ENCODE peak calls at places on chromosomes 3 and 15, in ten cellular contexts. P, G, T, B, Z, L, E, J, V and F are unnamed samples. For H3K27me3, the result is how much of the 10 kb centered on the place peaks cover.

GRCh38 chr15:58551764-58552504 is 120.1 kb downstream of the LIPC start:
- DNase-seq in Z (no peak), B (peak), V (no peak), G (no peak), P (peak), L (no peak), T (peak), J (no peak), E (peak), F (peak)

GRCh38 chr3:81485444-81485865 is 276.0 kb downstream of the GBE1 start:
- DNase-seq in B (peak), G (no peak), T (no peak), Z (no peak), E (peak), L (no peak), P (no peak), V (no peak), J (no peak), F (no peak)

GRCh38 chr3:29285356-29286070 is 4.6 kb downstream of the RBMS3 start:
- DNase-seq in L (peak), J (no peak), P (no peak), G (no peak), V (no peak), T (peak), B (no peak), Z (no peak), E (no peak), F (no peak)

GRCh38 chr15:71753346-71753745 is 57.0 kb upstream of the NR2E3 start:
- DNase-seq in B (peak), Z (no peak), G (no peak), J (no peak), L (no peak), E (no peak), T (peak), P (no peak), V (no peak), F (peak)

GRCh38 chr15:92909131-92909781 is 9.1 kb downstream of the CHD2 start:
- DNase-seq in P (no peak), V (no peak), B (no peak), G (no peak), Z (no peak), L (no peak), E (no peak), T (peak), J (no peak), F (no peak)

GRCh38 chr15:50883903-50884302 is 24.6 kb upstream of the AP4E1 start:
- DNase-seq in B (peak), J (no peak), Z (no peak), G (no peak), P (no peak), L (no peak), E (no peak), T (peak), V (no peak), F (peak)

GRCh38 chr3:146382386-146382785 is 87.0 kb downstream of the PLSCR2 start:
- DNase-seq in E (peak), J (no peak), Z (no peak), T (no peak), P (no peak), V (no peak), B (peak), L (peak), G (peak), F (peak)

GRCh38 chr3:45313743-45314403 is 74.5 kb upstream of the LARS2 start:
- DNase-seq in G (no peak), B (no peak), E (no peak), J (no peak), V (no peak), T (no peak), L (no peak), Z (no peak), P (peak), F (no peak)

GRCh38 chr15:63042879-63043340 is 363 bp downstream of the TPM1 start:
- DNase-seq in B (no peak), Z (no peak), V (no peak), G (peak), E (peak), L (no peak), J (no peak), P (no peak), T (no peak), F (peak)

GRCh38 chr3:186635532-186635931 is 4.7 kb upstream of the FETUB start:
- DNase-seq in B (no peak), J (no peak), L (no peak), P (no peak), V (no peak), E (no peak), Z (no peak), T (no peak), G (no peak), F (no peak)

GRCh38 chr3:29694331-29694730 is 413.5 kb downstream of the RBMS3 start:
- DNase-seq in J (no peak), Z (no peak), E (no peak), G (no peak), L (no peak), V (no peak), T (no peak), P (no peak), B (no peak), F (no peak)

GRCh38 chr3:23459915-23460546 is 256.9 kb downstream of the UBE2E2 start:
- DNase-seq in J (no peak), P (no peak), E (no peak), B (no peak), Z (no peak), T (no peak), L (no peak), G (no peak), V (no peak), F (no peak)
- H3K27ac ChIP-seq in J (no peak), P (no peak), E (no peak), B (no peak), Z (no peak), T (no peak), L (no peak), G (no peak), V (no peak), F (no peak)

DNA sequence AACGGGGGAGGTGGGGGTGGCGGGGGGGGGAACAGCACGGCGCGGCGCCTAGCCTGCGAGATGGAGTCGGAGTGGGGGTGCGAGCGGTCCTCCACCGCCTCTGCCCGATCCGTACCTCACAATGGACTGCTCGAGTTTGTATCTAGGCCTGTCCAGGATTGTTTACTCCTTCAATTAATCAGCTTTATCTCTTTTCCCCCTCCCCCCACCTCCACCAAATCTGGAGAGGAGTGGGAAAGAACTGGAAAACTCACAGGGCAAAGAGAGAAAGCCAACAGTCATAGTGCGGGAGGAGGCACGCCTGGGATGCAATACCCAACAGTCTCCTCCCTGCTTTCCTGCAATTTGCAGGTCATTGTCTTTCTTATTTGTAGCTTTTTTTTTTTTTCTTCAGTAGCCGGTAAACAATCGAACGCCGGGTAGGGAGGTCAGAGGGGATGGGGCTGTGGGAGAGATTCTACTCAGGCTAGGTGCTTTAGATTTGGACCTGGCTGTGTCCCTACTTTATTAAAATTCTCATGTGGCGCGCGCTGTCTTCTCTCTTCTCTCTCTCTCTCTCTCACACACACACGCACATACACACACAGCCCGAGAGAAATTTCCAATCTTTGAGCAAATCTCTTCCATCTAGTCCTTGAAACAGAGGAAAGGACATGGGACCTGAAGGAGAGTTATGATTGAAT is 6.9 kb upstream of the MEIS2 start:
- DNase-seq in L (no peak), E (no peak), G (no peak), Z (peak), B (no peak), T (no peak), P (no peak), V (no peak), J (no peak), F (no peak)
- H3K27me3 ChIP-seq in L (under half), E (half or more), G (half or more), Z (half or more), B (half or more), T (under half), P (under half), V (under half), J (half or more), F (under half)

GRCh38 chr3:124257332-124257864 is 265.5 kb upstream of the ROPN1 start:
- DNase-seq in E (no peak), J (no peak), L (no peak), V (no peak), T (no peak), B (no peak), G (no peak), Z (no peak), P (no peak), F (no peak)

GRCh38 chr3:124263168-124263567 is 271.2 kb upstream of the ROPN1 start:
- DNase-seq in V (no peak), J (no peak), G (no peak), T (peak), Z (no peak), B (peak), L (no peak), E (no peak), P (peak), F (peak)

GRCh38 chr3:124261301-124261700 is 269.4 kb upstream of the ROPN1 start:
- DNase-seq in V (no peak), T (no peak), G (no peak), B (no peak), P (no peak), Z (no peak), L (no peak), E (no peak), J (no peak), F (no peak)

GRCh38 chr3:124258057-124258500 is 266.2 kb upstream of the ROPN1 start:
- DNase-seq in G (no peak), T (no peak), E (no peak), V (no peak), L (no peak), Z (no peak), B (peak), P (no peak), J (no peak), F (peak)

DNA sequence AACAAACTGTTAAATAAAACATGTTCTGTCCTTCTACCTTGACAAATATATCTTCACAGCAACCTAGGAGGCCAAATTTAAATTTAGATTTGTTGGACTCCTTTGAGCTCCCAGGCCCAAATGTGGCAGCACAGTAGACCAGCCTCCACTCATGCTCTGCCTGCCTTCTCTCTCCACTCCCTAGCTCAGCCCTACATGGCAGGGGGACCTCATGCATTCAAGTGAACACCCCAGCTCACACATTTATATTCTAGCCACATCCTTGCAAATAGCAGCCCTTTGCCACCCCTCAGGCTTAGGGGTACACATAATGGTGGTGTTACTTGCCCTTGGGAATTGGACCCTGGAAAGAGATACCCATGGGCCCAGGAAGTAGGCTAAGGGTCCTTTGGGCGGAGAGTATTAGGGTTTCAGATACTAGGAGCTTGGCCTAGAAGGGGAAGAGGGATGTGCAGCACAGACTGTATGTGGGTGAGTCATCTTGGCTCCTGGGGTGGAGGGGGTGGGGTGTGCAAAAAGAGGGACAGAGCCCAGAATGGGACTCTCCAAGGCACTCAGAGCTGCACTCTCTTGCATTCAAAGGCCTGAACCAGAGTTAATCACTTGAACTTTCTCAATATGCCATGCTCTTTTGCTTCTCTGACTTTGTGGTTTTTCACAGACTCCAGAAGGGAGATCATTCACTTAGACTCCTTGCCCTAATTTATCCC is 268.4 kb upstream of the ROPN1 start:
- DNase-seq in L (no peak), E (no peak), V (no peak), B (peak), G (no peak), P (no peak), T (peak), Z (no peak), J (no peak), F (peak)
- H3K27ac ChIP-seq in L (no peak), E (no peak), V (no peak), B (no peak), G (no peak), P (peak), T (no peak), Z (no peak), J (no peak), F (no peak)

DNA sequence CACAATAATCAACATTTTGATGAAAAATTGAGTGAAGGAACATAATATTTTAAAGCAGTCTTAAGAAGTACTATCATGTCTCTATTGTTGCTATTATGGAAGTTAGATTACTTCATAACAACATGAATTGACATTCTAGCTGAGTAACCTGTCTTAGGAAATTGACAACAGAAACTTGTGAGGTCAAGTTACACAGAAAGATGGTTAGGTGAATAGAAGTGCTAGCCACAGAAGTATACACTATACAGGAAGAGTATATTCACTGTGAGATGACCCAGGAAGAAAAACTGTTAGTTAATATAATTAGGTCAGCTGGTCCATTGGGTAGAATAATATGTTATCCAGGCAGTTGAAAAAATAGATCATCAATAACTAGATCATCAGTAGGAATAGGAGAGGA is 31.2 kb downstream of the MLF1 start:
- DNase-seq in J (no peak), B (no peak), G (no peak), Z (no peak), T (no peak), L (no peak), E (no peak), P (no peak), V (no peak), F (no peak)
- H3K27me3 ChIP-seq in J (under half), B (under half), G (under half), Z (under half), T (under half), L (under half), E (under half), P (under half), V (under half), F (under half)